ENCODE peak calls at places on chromosome 5, in five cellular contexts. X is vagina, F is HCT116, G is IMR-90, K is K562. Y is an unnamed sample.

GRCh38 chr5:116573617-116574431 is 799 bp downstream of the SEMA6A start:
- DNase-seq in X (no peak), F (no peak), G (no peak), K (no peak), Y (no peak)

GRCh38 chr5:178522361-178522760 is 67.8 kb downstream of the COL23A1 start:
- DNase-seq in X (no peak), F (no peak), G (no peak), K (no peak), Y (peak; percentile 39)

GRCh38 chr5:14308384-14309154 is 165.4 kb downstream of the TRIO start:
- DNase-seq in X (no peak), F (no peak), G (no peak), K (no peak), Y (no peak)

GRCh38 chr5:173391031-173391430 is 62.8 kb upstream of the STC2 start:
- DNase-seq in X (no peak), F (no peak), G (no peak), K (no peak), Y (no peak)

GRCh38 chr5:5104550-5104949 is 35.6 kb upstream of the ADAMTS16 start:
- DNase-seq in X (no peak), F (no peak), G (no peak), K (no peak), Y (no peak)

GRCh38 chr5:134224905-134225779 is 731 bp downstream of the PPP2CA start:
- DNase-seq in X (no peak), F (no peak), G (peak; percentile 87), K (peak; percentile 67), Y (peak; percentile 68)

GRCh38 chr5:21195145-21195544 is 1207.1 kb upstream of the CDH18 start:
- DNase-seq in X (no peak), F (no peak), G (no peak), K (no peak), Y (no peak)

GRCh38 chr5:175848676-175849075 is 22.7 kb upstream of the CPLX2 start:
- DNase-seq in X (no peak), F (no peak), G (no peak), K (no peak), Y (no peak)

GRCh38 chr5:115873392-115873791 is 31.7 kb downstream of the AP3S1 start:
- DNase-seq in X (no peak), F (no peak), G (peak; percentile 76), K (no peak), Y (no peak)

GRCh38 chr5:72194846-72195245 is 87.6 kb downstream of the MAP1B start:
- DNase-seq in X (no peak), F (no peak), G (no peak), K (no peak), Y (no peak)

GRCh38 chr5:179906795-179907569 is 715 bp downstream of the TBC1D9B start:
- DNase-seq in X (no peak), F (no peak), G (peak; percentile 7), K (peak; percentile 55), Y (peak; percentile 62)

GRCh38 chr5:31605920-31606319 is 33.0 kb upstream of the PDZD2 start:
- DNase-seq in X (no peak), F (no peak), G (no peak), K (no peak), Y (no peak)

GRCh38 chr5:61450170-61450815 is 118.2 kb downstream of the ZSWIM6 start:
- DNase-seq in X (no peak), F (peak; percentile 73), G (peak; percentile 91), K (no peak), Y (no peak)

GRCh38 chr5:107476783-107477182 is 194.0 kb downstream of the EFNA5 start:
- DNase-seq in X (no peak), F (no peak), G (no peak), K (no peak), Y (no peak)

GRCh38 chr5:98796197-98796972 is 22.9 kb downstream of the RGMB start:
- DNase-seq in X (no peak), F (no peak), G (peak; percentile 77), K (peak; percentile 56), Y (peak; percentile 50)

GRCh38 chr5:125891326-125891725 is 531.9 kb upstream of the GRAMD2B start:
- DNase-seq in X (no peak), F (no peak), G (no peak), K (no peak), Y (no peak)

GRCh38 chr5:104353371-104353770 is 790.8 kb upstream of the NUDT12 start:
- DNase-seq in X (no peak), F (peak; percentile 24), G (no peak), K (no peak), Y (no peak)

GRCh38 chr5:107378218-107378899 is 292.4 kb downstream of the EFNA5 start:
- DNase-seq in X (no peak), F (no peak), G (peak; percentile 18), K (no peak), Y (no peak)

GRCh38 chr5:125465703-125466102 is 719.3 kb upstream of the ZNF608 start:
- DNase-seq in X (no peak), F (no peak), G (no peak), K (no peak), Y (no peak)

GRCh38 chr5:105616599-105616998 is 2054.0 kb upstream of the NUDT12 start:
- DNase-seq in X (no peak), F (no peak), G (no peak), K (no peak), Y (no peak)

GRCh38 chr5:146176805-146177204 is 5.6 kb downstream of the LARS1 start:
- DNase-seq in X (no peak), F (no peak), G (no peak), K (no peak), Y (no peak)

GRCh38 chr5:34743878-34744277 is 87.8 kb downstream of the RAI14 start:
- DNase-seq in X (no peak), F (no peak), G (peak; percentile 96), K (no peak), Y (no peak)

GRCh38 chr5:54518146-54519082 is 855 bp downstream of the SNX18 start:
- DNase-seq in X (no peak), F (no peak), G (peak; percentile 49), K (peak; percentile 53), Y (peak; percentile 70)

GRCh38 chr5:180889366-180889765 is 9.6 kb upstream of the BTNL8 start:
- DNase-seq in X (no peak), F (no peak), G (no peak), K (no peak), Y (no peak)

GRCh38 chr5:126868961-126869451 is 92.1 kb downstream of the LMNB1 start:
- DNase-seq in X (no peak), F (no peak), G (peak; percentile 45), K (no peak), Y (no peak)

GRCh38 chr5:16975950-16976624 is 40.0 kb upstream of the MYO10 start:
- DNase-seq in X (no peak), F (no peak), G (no peak), K (no peak), Y (no peak)

GRCh38 chr5:179271821-179272325 is 73.4 kb downstream of the ADAMTS2 start:
- DNase-seq in X (peak; percentile 86), F (no peak), G (no peak), K (no peak), Y (peak; percentile 11)

GRCh38 chr5:148418511-148418910 is 34.8 kb downstream of the FBXO38 start:
- DNase-seq in X (no peak), F (no peak), G (no peak), K (no peak), Y (no peak)

GRCh38 chr5:148416921-148417320 is 33.2 kb downstream of the FBXO38 start:
- DNase-seq in X (no peak), F (no peak), G (no peak), K (no peak), Y (no peak)

GRCh38 chr5:148425808-148426207 is 42.0 kb downstream of the FBXO38 start:
- DNase-seq in X (no peak), F (no peak), G (no peak), K (peak; percentile 10), Y (no peak)

GRCh38 chr5:148426514-148426913 is 42.8 kb downstream of the FBXO38 start:
- DNase-seq in X (no peak), F (no peak), G (no peak), K (no peak), Y (no peak)

DNA sequence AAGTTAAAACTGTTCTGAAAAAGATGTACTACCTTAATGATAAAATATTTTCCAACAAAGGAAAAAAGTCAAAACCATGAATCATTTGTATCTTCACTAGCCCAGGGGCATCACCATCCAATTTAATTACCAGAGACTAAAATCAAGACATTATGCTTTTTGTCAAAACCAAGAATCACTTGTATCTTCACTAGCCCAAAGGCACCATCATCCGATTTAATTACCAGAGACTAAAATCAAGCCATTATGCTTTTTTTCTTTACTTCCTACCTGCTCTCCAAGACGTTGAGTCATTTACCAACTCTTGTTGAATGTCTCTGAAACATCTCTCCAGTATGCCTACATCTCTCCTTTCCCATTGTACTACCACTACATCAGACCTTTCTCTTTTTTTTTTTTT is 37.9 kb downstream of the FBXO38 start:
- DNase-seq in X (no peak), F (no peak), G (no peak), K (no peak), Y (no peak)
- H3K36me3 ChIP-seq in X (peaks cover 83% of the 10 kb centered on the region), F (peaks cover 38% of the 10 kb centered on the region), G (peaks cover 47% of the 10 kb centered on the region), K (peaks cover 85% of the 10 kb centered on the region), Y (peaks cover 16% of the 10 kb centered on the region)

GRCh38 chr5:102754499-102755424 is at the start of gene PAM:
- DNase-seq in X (no peak), F (no peak), G (peak; percentile 62), K (peak; percentile 62), Y (peak; percentile 77)
- TF ChIP-seq POLR2A in X (peak; percentile 61), F (peak; percentile 60), G (peak; percentile 60), K (no peak), Y (no peak)

GRCh38 chr5:885127-885442 is 7.5 kb downstream of the BRD9 start:
- DNase-seq in X (no peak), F (no peak), G (no peak), K (no peak), Y (no peak)
- H3K36me3 ChIP-seq in X (peaks cover 93% of the 10 kb centered on the region), F (peaks cover 91% of the 10 kb centered on the region), G (peaks cover 81% of the 10 kb centered on the region), K (peaks cover 97% of the 10 kb centered on the region), Y (peaks cover 16% of the 10 kb centered on the region)

GRCh38 chr5:96716716-96717115 is 54.5 kb downstream of the CAST start:
- DNase-seq in X (no peak), F (no peak), G (no peak), K (no peak), Y (no peak)

GRCh38 chr5:96717874-96718273 is 55.7 kb downstream of the CAST start:
- DNase-seq in X (no peak), F (no peak), G (no peak), K (no peak), Y (no peak)

GRCh38 chr5:96720408-96720807 is 58.2 kb downstream of the CAST start:
- DNase-seq in X (no peak), F (no peak), G (no peak), K (no peak), Y (no peak)

GRCh38 chr5:96716007-96716406 is 53.8 kb downstream of the CAST start:
- DNase-seq in X (no peak), F (no peak), G (no peak), K (no peak), Y (no peak)

DNA sequence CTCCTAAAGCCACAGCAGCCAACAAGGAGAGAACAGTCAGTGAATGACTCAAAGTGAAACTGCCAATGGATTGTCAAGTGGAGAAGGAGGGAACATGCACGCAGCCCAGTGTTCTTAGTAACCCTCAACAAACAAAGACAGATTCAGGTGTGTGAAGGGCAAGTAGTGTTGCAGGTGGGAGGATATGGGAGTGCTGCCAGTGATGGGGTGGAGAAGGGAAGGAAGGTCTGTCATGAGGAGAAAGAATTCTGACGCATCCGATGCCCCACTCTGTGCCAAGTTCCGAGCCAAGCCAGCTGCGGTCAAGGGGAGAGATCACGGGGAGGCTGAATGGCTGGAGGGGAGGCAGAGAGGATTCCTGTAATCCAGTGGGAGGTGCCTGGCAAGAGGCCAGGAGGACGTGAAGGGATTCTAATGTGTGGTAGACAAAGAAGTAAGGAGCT is 56.5 kb downstream of the CAST start:
- DNase-seq in X (no peak), F (no peak), G (no peak), K (no peak), Y (no peak)
- TF ChIP-seq POLR2A in X (no peak), F (no peak), G (no peak), K (no peak), Y (no peak)